ENCODE peak calls at places on chromosomes 13 and 19, in ten cellular contexts. M is left lung, X is suprapubic skin, D is fibroblast of lung, Y is IMR-90, G is mesendoderm, T is tibial artery, L is DND-41, P is heart left ventricle, R is heart right ventricle. J is an unnamed sample. For H3K4me1, the result is how much of the 10 kb centered on the place peaks cover.

GRCh38 chr19:15251749-15252397 is 19.6 kb upstream of the EPHX3 start:
- DNase-seq in L (no peak), P (peak), T (peak), G (peak), M (no peak), D (peak), R (peak), Y (peak), X (peak), J (peak)

GRCh38 chr13:38821753-38822551 is 135.1 kb downstream of the FREM2 start:
- DNase-seq in X (no peak), M (no peak), D (no peak), R (no peak), P (no peak), L (no peak), G (peak), Y (no peak), T (no peak), J (no peak)

GRCh38 chr13:31267126-31267784 is 67.5 kb downstream of the B3GLCT start:
- DNase-seq in G (no peak), T (no peak), X (no peak), M (no peak), L (no peak), R (peak), D (no peak), P (no peak), Y (no peak), J (no peak)

GRCh38 chr19:49767380-49767779 is 579 bp downstream of the AP2A1 start:
- DNase-seq in L (no peak), D (no peak), R (no peak), M (no peak), P (no peak), G (peak), Y (no peak), T (no peak), X (no peak), J (no peak)

GRCh38 chr13:44068169-44068568 is 188.5 kb downstream of the LACC1 start:
- DNase-seq in T (no peak), Y (peak), G (peak), L (no peak), M (no peak), R (no peak), P (no peak), X (no peak), D (peak), J (no peak)

GRCh38 chr13:23705578-23705977 is 135.4 kb downstream of the TNFRSF19 start:
- DNase-seq in D (peak), X (no peak), T (no peak), Y (peak), R (no peak), L (no peak), M (no peak), G (no peak), P (no peak), J (no peak)

GRCh38 chr13:43489168-43489730 is 297.5 kb downstream of the ENOX1 start:
- DNase-seq in P (peak), R (peak), T (no peak), L (no peak), X (no peak), M (no peak), D (peak), Y (no peak), G (no peak), J (peak)

GRCh38 chr13:53189162-53189561 is 160.5 kb downstream of the OLFM4 start:
- DNase-seq in Y (no peak), L (no peak), G (no peak), M (no peak), P (no peak), T (no peak), D (no peak), X (no peak), R (no peak), J (no peak)

GRCh38 chr13:20128459-20128927 is 32.4 kb downstream of the GJA3 start:
- DNase-seq in P (no peak), G (no peak), D (no peak), R (no peak), T (no peak), M (peak), Y (no peak), L (peak), X (peak), J (peak)

GRCh38 chr19:18418034-18418724 is 1.0 kb upstream of the SSBP4 start:
- DNase-seq in Y (no peak), M (peak), D (no peak), X (no peak), G (no peak), L (no peak), T (peak), R (no peak), P (peak), J (no peak)
- H3K4me1 ChIP-seq in Y (under half), M (under half), D (under half), X (half or more), G (under half), L (half or more), T (half or more), R (half or more), P (half or more), J (half or more)

DNA sequence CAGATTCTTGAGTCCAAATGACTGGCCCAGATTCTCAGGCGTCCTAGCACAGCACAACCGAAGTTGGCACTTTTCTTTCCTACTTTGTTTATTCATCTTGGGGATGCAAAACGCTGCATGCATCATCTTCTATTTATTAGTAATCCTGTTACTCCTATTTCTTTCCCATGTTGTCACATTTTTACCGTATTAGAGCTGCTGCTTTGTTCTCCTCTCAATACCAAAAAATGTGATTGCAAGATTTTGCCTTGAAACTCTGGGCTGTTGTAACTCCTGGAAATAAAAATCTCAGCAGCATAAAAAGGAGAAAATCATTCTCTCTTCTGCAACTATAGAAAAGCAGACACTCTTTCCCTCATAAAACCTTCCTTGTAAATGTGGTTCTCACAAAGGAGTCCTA is 12.9 kb upstream of the IGSF23 start:
- DNase-seq in M (no peak), D (peak), X (no peak), T (no peak), G (no peak), L (no peak), Y (peak), P (no peak), R (no peak), J (no peak)
- H3K4me1 ChIP-seq in M (under half), D (under half), X (under half), T (under half), G (under half), L (under half), Y (under half), P (under half), R (under half), J (under half)

DNA sequence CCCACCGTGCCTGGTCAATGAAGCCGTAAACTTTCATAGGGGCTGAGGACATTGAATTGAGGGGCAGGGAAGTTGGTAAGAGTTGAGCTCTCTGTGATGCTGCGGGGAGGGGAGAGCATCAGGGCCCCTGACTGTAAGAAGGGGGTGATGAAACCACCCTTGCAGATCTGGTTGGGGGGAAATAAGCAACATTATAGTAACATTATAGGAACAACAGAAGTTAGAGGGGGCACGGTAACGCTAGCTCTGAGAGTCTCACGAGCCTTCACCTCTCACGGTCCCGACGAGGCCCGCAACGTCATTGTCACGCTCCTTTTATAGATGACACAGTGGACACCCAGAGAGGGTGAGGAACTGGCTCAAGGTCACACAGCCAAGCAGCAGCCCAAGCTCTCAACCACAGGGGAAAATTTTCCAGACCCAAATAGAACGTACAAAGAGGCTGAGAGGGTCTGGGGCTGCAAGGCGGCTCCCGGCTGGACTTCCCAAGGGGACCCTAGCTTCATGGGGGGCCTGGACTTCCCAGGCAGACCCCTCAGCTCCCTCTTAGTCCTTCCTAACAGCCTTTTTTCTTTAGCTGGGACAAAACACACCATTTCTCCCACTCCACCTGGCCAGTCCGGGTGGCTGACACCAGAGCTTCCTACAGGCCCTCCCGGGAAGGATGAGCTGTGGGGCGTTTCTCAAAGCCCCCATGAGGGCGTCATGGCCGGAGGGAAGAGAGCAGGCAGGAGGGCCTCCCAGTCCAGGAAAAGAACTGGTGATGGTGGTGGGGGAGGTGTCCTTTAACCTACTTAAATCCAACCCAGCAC is 4.1 kb downstream of the TLE5 start:
- DNase-seq in G (no peak), L (no peak), M (no peak), R (no peak), X (no peak), T (no peak), P (no peak), D (no peak), Y (no peak), J (no peak)
- H3K4me1 ChIP-seq in G (under half), L (under half), M (under half), R (half or more), X (half or more), T (under half), P (under half), D (under half), Y (under half), J (half or more)

DNA sequence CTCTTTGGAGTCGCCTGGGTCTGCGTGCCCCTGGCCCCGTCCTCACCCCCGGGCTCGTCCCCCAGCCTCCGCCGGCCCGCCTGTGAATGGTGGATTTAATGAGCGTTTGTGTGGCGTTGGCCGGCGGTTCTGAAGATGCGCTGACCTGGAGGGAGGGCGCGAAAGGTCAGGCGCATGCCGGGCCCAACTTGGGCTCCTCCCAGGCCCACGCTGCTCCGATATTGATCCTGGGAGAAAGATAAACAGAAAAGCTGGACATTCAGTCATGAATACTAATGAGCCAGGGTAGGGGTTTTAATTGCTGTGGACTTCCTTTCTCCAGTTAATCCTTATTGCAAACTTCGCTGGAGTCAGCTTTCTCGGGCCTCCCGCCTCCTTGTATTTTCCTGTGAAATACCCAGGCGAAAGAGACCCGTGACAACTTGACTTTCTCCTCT is 10.2 kb downstream of the ZIC2 start:
- DNase-seq in Y (no peak), M (no peak), G (peak), R (no peak), P (no peak), X (no peak), T (no peak), D (no peak), L (no peak), J (no peak)
- H3K4me1 ChIP-seq in Y (under half), M (under half), G (under half), R (under half), P (under half), X (under half), T (under half), D (under half), L (under half), J (under half)

GRCh38 chr19:19461671-19462622 is 53.4 kb downstream of the TSSK6 start:
- DNase-seq in R (peak), X (no peak), L (no peak), P (peak), G (peak), D (peak), Y (no peak), M (peak), T (peak), J (peak)
- H3K4me1 ChIP-seq in R (half or more), X (half or more), L (under half), P (half or more), G (under half), D (half or more), Y (half or more), M (half or more), T (half or more), J (half or more)

GRCh38 chr19:19445288-19445687 is 39.8 kb downstream of the GATAD2A start:
- DNase-seq in P (no peak), D (no peak), T (no peak), M (no peak), R (no peak), L (no peak), X (no peak), Y (no peak), G (no peak), J (no peak)

GRCh38 chr19:19446655-19447437 is 41.4 kb downstream of the GATAD2A start:
- DNase-seq in L (no peak), Y (no peak), R (no peak), G (peak), X (no peak), M (no peak), T (no peak), D (no peak), P (no peak), J (no peak)

GRCh38 chr19:19445911-19446361 is 40.5 kb downstream of the GATAD2A start:
- DNase-seq in G (no peak), P (no peak), T (no peak), M (no peak), Y (peak), X (no peak), R (no peak), L (no peak), D (no peak), J (no peak)

GRCh38 chr19:19447536-19448237 is 42.2 kb downstream of the GATAD2A start:
- DNase-seq in R (no peak), T (no peak), P (no peak), L (peak), X (no peak), Y (peak), G (no peak), D (no peak), M (no peak), J (no peak)

DNA sequence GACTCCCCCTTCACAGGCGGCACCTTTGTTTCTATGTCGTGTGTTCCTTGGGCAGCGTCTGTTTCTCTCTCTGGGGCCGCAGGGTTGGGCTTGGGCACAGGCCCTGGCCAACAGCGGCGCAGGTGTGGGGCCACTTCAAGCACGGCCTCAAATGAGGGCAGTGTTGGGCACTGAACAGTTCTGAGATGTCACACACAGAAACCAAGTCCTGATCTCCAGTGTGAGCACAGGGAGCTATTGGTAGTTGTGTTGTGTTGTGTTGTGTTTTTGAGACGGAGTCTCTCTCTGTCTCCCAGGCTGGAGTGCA is 42.7 kb downstream of the GATAD2A start:
- DNase-seq in G (no peak), R (no peak), T (no peak), X (no peak), L (no peak), D (no peak), Y (no peak), M (no peak), P (no peak), J (no peak)
- H3K4me1 ChIP-seq in G (under half), R (half or more), T (under half), X (under half), L (under half), D (under half), Y (under half), M (under half), P (half or more), J (under half)

GRCh38 chr19:19485161-19485997 is 30.0 kb downstream of the TSSK6 start:
- DNase-seq in T (no peak), R (peak), P (peak), Y (peak), X (no peak), L (no peak), M (peak), D (peak), G (peak), J (no peak)
- H3K4me1 ChIP-seq in T (under half), R (half or more), P (under half), Y (under half), X (half or more), L (under half), M (under half), D (under half), G (under half), J (under half)

GRCh38 chr19:56111601-56112312 is 9.3 kb downstream of the ZNF787 start:
- DNase-seq in X (peak), D (no peak), L (no peak), M (peak), R (peak), Y (no peak), P (peak), T (no peak), G (no peak), J (peak)
- H3K4me1 ChIP-seq in X (half or more), D (under half), L (under half), M (half or more), R (half or more), Y (under half), P (half or more), T (half or more), G (under half), J (half or more)